ENCODE peak calls at places on chromosomes 7 and 10, in five cellular contexts. F is K562, N is A549, X is H1, O is HepG2. I is an unnamed sample.

GRCh38 chr7:85205754-85206153 is 18.9 kb upstream of the SEMA3D start:
- DNase-seq in N (no peak), O (no peak), F (no peak), X (no peak), I (peak; percentile 66)

GRCh38 chr7:25849361-25850184 is 302.4 kb upstream of the NFE2L3 start:
- DNase-seq in O (peak; percentile 48), N (peak; percentile 62), X (no peak), F (no peak), I (peak; percentile 90)

GRCh38 chr7:40674316-40674715 is 539.5 kb downstream of the SUGCT start:
- DNase-seq in O (no peak), N (no peak), X (no peak), F (no peak), I (no peak)

GRCh38 chr7:91883676-91884362 is 3.3 kb upstream of the MTERF1 start:
- DNase-seq in F (no peak), O (no peak), X (no peak), N (no peak), I (no peak)

GRCh38 chr7:157565201-157565626 is 228.4 kb downstream of the DNAJB6 start:
- DNase-seq in F (no peak), X (no peak), N (no peak), O (no peak), I (no peak)

GRCh38 chr10:103980246-103980906 is 13.4 kb downstream of the SLK start:
- DNase-seq in X (no peak), N (no peak), F (no peak), O (no peak), I (peak; percentile 48)

GRCh38 chr10:8053446-8054242 is 844 bp upstream of the GATA3 start:
- DNase-seq in O (no peak), N (peak; percentile 90), F (peak; percentile 96), X (no peak), I (peak; percentile 87)

GRCh38 chr7:105881439-105881838 is 5.0 kb upstream of the ATXN7L1 start:
- DNase-seq in F (no peak), X (no peak), N (no peak), O (no peak), I (no peak)

GRCh38 chr10:125151824-125152634 is 8.3 kb downstream of the CTBP2 start:
- DNase-seq in O (no peak), N (no peak), F (peak; percentile 48), X (peak; percentile 77), I (no peak)

GRCh38 chr7:42314696-42315095 is 77.7 kb upstream of the GLI3 start:
- DNase-seq in X (no peak), F (no peak), N (no peak), O (no peak), I (no peak)

GRCh38 chr10:126955934-126956711 is 50.9 kb downstream of the DOCK1 start:
- DNase-seq in F (no peak), N (no peak), X (no peak), O (no peak), I (no peak)

GRCh38 chr10:71213761-71214440 is 1.5 kb downstream of the UNC5B start:
- DNase-seq in X (no peak), N (peak; percentile 33), O (no peak), F (no peak), I (peak; percentile 29)

GRCh38 chr7:42238709-42239395 is 1.8 kb upstream of the GLI3 start:
- DNase-seq in O (no peak), N (no peak), F (no peak), X (no peak), I (peak; percentile 89)

DNA sequence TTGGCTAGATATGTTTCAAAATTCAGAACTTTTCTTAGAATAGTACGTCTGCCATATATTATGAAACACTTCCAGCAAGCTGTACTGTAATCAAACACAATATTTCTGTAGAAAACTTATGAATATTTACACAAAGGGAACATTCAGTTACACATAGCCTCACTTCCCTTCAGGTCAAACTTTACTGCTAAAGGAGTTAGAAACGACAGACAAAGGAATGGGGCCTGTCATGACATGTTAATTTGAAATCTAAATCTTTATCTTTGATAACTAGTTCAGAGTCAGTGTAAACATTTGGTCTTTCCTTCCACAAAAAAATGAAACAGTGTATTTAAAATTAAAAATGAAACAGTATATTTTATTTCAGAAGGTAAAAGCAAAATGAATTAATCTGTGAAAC is 1.0 kb upstream of the CROT start:
- DNase-seq in X (no peak), F (no peak), O (no peak), N (no peak), I (peak; percentile 51)
- H3K4me2 ChIP-seq in X (peak overlapping the region; percentile 87), F (peak overlapping the region; percentile 97), O (peak overlapping the region; percentile 99), N (peak overlapping the region; percentile 76), I (peak overlapping the region; percentile 89)

DNA sequence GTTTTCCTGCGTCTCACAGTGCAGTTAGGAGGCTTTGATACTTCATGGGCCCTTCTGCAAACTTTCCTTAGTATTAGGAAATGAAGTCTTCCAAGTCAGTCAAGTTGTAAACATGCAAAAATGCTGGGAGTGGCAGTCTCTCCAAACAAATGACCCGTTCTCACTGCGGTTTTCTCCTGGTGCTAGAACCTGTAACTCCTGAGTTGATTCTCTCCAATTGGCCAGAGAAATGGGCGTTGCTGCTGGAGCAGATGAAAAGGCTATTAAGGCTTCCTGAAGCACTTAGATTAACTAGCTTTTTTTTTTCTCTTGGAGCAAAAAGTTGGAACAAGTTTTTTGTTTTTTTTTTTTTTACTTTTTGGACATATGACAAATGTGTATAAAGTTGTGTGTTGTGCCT is 393.9 kb upstream of the GALNT17 start:
- DNase-seq in F (no peak), N (peak; percentile 49), X (no peak), O (no peak), I (no peak)
- TF ChIP-seq JUN in F (no peak), N (no peak), X (no peak), O (no peak), I (no peak)

GRCh38 chr10:117351558-117351957 is 23.7 kb downstream of the PDZD8 start:
- DNase-seq in X (no peak), N (no peak), F (no peak), O (no peak), I (no peak)

GRCh38 chr10:117346574-117346973 is 28.7 kb downstream of the PDZD8 start:
- DNase-seq in X (peak; percentile 75), N (no peak), O (no peak), F (no peak), I (no peak)

GRCh38 chr10:117345143-117345542 is 30.1 kb downstream of the PDZD8 start:
- DNase-seq in O (no peak), X (peak; percentile 33), F (no peak), N (peak; percentile 61), I (no peak)

GRCh38 chr10:117350905-117351304 is 24.3 kb downstream of the PDZD8 start:
- DNase-seq in N (no peak), F (no peak), X (no peak), O (no peak), I (no peak)

GRCh38 chr10:117348236-117348635 is 27.0 kb downstream of the PDZD8 start:
- DNase-seq in O (no peak), X (no peak), F (no peak), N (no peak), I (no peak)
- H3K4me2 ChIP-seq in O (no peak overlapping the region), X (no peak overlapping the region), F (peak overlapping the region; percentile 35), N (peak overlapping the region; percentile 39), I (no peak overlapping the region)

DNA sequence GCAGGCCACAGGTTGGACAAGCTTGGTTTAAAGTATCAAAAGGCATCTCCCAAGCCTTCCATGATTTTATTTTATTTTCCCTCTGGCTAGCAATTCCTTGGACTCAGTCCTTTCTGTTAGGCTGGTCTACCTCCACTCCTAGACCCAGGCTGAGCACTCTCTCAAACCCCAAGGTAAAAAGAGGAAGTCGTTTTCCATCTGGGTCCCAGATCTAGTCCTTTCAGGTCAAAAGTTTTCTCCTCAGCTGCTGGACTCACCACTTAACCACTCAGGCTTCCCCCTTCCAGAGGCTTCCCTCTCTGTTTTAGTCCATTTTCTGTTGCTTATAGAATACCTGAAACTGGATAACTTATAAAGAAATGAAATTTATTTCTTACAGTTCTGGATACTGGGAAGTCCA is 252.3 kb upstream of the MKLN1 start:
- DNase-seq in O (no peak), F (no peak), N (no peak), X (no peak), I (no peak)
- TF ChIP-seq JUN in O (no peak), F (no peak), N (no peak), X (no peak), I (no peak)

DNA sequence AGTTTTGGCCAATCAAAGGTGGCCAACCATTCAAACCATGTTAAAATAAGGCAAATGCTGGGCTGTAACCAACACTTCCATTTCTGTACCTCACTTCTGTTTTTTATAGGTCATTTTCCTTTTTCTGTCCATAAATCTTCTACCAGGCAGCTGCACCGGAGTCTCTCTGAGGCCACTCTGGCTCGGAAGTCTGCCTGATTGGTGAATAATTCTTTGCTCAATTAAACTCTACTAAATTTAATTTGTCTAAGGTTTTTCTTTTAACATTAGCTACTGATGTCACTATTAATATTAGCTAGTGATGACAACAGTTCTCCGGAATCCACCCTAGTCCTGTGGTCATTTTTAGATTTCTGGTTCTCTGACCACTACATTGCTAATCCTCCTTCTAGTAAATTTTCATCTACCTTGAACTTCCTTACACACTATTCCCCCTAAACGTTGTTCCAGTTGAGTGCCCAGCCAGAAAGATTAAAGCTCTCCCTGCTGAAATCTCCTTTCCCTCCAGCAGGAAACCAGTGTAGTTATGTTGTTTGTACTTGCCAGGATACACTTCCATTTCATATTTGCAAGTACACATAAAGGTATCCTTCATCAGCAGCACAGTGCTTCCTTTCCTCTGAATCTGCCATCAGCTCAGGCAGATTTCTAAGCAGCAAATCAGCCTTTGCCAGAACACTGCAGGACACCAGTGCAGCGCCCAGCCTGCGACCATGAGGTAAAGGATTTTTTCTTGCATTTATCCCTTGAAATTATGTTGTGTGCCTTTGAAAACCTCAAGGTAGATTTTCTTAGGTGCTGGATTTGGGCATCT is 18.5 kb upstream of the IFIT2 start:
- DNase-seq in N (no peak), O (no peak), X (no peak), F (no peak), I (no peak)
- H3K4me2 ChIP-seq in N (peak overlapping the region; percentile 68), O (peak overlapping the region; percentile 79), X (no peak overlapping the region), F (no peak overlapping the region), I (no peak overlapping the region)

DNA sequence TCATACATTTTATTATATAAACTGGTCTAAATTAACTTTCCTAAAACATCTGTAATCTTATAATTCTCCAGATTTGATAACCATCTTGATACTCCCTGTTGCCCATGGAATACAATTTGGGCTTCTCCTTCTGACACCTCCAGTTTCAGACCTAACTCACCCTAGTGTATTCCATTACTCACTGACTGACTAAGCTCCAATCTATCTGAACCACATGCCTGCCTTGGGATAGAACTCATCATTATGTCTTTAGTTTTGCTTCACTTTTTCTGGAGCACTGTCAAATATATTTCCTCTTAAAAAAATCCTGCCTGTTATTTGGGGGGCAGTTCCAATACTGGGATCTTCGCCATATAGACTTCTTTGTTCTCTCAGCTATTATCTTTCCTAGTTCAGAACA is 4.9 kb upstream of the FOXP2 start:
- DNase-seq in O (no peak), F (no peak), N (no peak), X (no peak), I (no peak)
- TF ChIP-seq JUN in O (no peak), F (no peak), N (no peak), X (no peak), I (no peak)

I was measured in endothelial cell of umbilical vein.